ENCODE peak calls at places on chromosomes 7 and 10, in ten cellular contexts. One of them, this sample, is unnamed. For H3K4me1, the result is how much of the 10 kb centered on the place peaks cover.

GRCh38 chr10:3781458-3782098 is 3.4 kb downstream of the KLF6 start:
- DNase-seq in body of pancreas: peak
- DNase-seq in kidney: peak
- DNase-seq in sigmoid colon: peak
- DNase-seq in uterus: no peak
- DNase-seq in HepG2: no peak
- DNase-seq in MM.1S: no peak
- DNase-seq in transverse colon: peak
- DNase-seq in lower lobe of right lung: peak
- DNase-seq in left ventricle myocardium inferior: peak
- DNase-seq in this sample: no peak

GRCh38 chr10:69879628-69880257 is 78.0 kb downstream of the COL13A1 start:
- DNase-seq in uterus: no peak
- DNase-seq in lower lobe of right lung: no peak
- DNase-seq in HepG2: peak
- DNase-seq in sigmoid colon: no peak
- DNase-seq in left ventricle myocardium inferior: no peak
- DNase-seq in body of pancreas: no peak
- DNase-seq in MM.1S: no peak
- DNase-seq in transverse colon: no peak
- DNase-seq in kidney: peak
- DNase-seq in this sample: no peak

GRCh38 chr10:75284097-75284485 is 48.3 kb upstream of the COMTD1 start:
- DNase-seq in HepG2: no peak
- DNase-seq in MM.1S: no peak
- DNase-seq in lower lobe of right lung: no peak
- DNase-seq in sigmoid colon: no peak
- DNase-seq in left ventricle myocardium inferior: no peak
- DNase-seq in kidney: no peak
- DNase-seq in transverse colon: no peak
- DNase-seq in uterus: peak
- DNase-seq in body of pancreas: no peak
- DNase-seq in this sample: peak

GRCh38 chr10:110360857-110361474 is 56.2 kb upstream of the SMNDC1 start:
- DNase-seq in kidney: no peak
- DNase-seq in sigmoid colon: no peak
- DNase-seq in transverse colon: no peak
- DNase-seq in MM.1S: no peak
- DNase-seq in left ventricle myocardium inferior: no peak
- DNase-seq in lower lobe of right lung: no peak
- DNase-seq in uterus: no peak
- DNase-seq in body of pancreas: no peak
- DNase-seq in HepG2: no peak
- DNase-seq in this sample: no peak

GRCh38 chr10:69626826-69627225 is 3.2 kb upstream of the FAM241B start:
- DNase-seq in MM.1S: no peak
- DNase-seq in sigmoid colon: no peak
- DNase-seq in kidney: no peak
- DNase-seq in body of pancreas: no peak
- DNase-seq in transverse colon: no peak
- DNase-seq in left ventricle myocardium inferior: no peak
- DNase-seq in HepG2: no peak
- DNase-seq in uterus: no peak
- DNase-seq in lower lobe of right lung: no peak
- DNase-seq in this sample: no peak

GRCh38 chr7:26060713-26061339 is 91.2 kb upstream of the NFE2L3 start:
- DNase-seq in lower lobe of right lung: no peak
- DNase-seq in sigmoid colon: no peak
- DNase-seq in left ventricle myocardium inferior: no peak
- DNase-seq in uterus: no peak
- DNase-seq in transverse colon: no peak
- DNase-seq in kidney: no peak
- DNase-seq in MM.1S: no peak
- DNase-seq in HepG2: no peak
- DNase-seq in body of pancreas: no peak
- DNase-seq in this sample: no peak

GRCh38 chr10:6226216-6226615 is 23.5 kb downstream of the PFKFB3 start:
- DNase-seq in lower lobe of right lung: peak
- DNase-seq in uterus: no peak
- DNase-seq in transverse colon: no peak
- DNase-seq in sigmoid colon: no peak
- DNase-seq in left ventricle myocardium inferior: no peak
- DNase-seq in MM.1S: no peak
- DNase-seq in body of pancreas: no peak
- DNase-seq in HepG2: no peak
- DNase-seq in kidney: peak
- DNase-seq in this sample: no peak

GRCh38 chr7:34723338-34723737 is 65.3 kb downstream of the NPSR1 start:
- DNase-seq in MM.1S: no peak
- DNase-seq in sigmoid colon: no peak
- DNase-seq in kidney: no peak
- DNase-seq in body of pancreas: no peak
- DNase-seq in uterus: no peak
- DNase-seq in lower lobe of right lung: no peak
- DNase-seq in left ventricle myocardium inferior: no peak
- DNase-seq in HepG2: no peak
- DNase-seq in transverse colon: no peak
- DNase-seq in this sample: no peak

GRCh38 chr7:44750921-44751571 is 2.4 kb downstream of the ZMIZ2 start:
- DNase-seq in sigmoid colon: no peak
- DNase-seq in transverse colon: peak
- DNase-seq in lower lobe of right lung: no peak
- DNase-seq in HepG2: no peak
- DNase-seq in body of pancreas: no peak
- DNase-seq in kidney: peak
- DNase-seq in left ventricle myocardium inferior: peak
- DNase-seq in MM.1S: peak
- DNase-seq in uterus: no peak
- DNase-seq in this sample: no peak

GRCh38 chr10:44466236-44466635 is 81.3 kb upstream of the CXCL12 start:
- DNase-seq in HepG2: no peak
- DNase-seq in uterus: no peak
- DNase-seq in kidney: no peak
- DNase-seq in left ventricle myocardium inferior: no peak
- DNase-seq in transverse colon: no peak
- DNase-seq in MM.1S: no peak
- DNase-seq in body of pancreas: no peak
- DNase-seq in sigmoid colon: no peak
- DNase-seq in lower lobe of right lung: no peak
- DNase-seq in this sample: no peak

GRCh38 chr10:112721080-112721698 is 228.9 kb upstream of the TCF7L2 start:
- DNase-seq in lower lobe of right lung: no peak
- DNase-seq in uterus: no peak
- DNase-seq in transverse colon: no peak
- DNase-seq in MM.1S: peak
- DNase-seq in HepG2: peak
- DNase-seq in sigmoid colon: no peak
- DNase-seq in body of pancreas: peak
- DNase-seq in kidney: no peak
- DNase-seq in left ventricle myocardium inferior: no peak
- DNase-seq in this sample: no peak

GRCh38 chr10:110700947-110701617 is 56.9 kb downstream of the RBM20 start:
- DNase-seq in transverse colon: no peak
- DNase-seq in body of pancreas: no peak
- DNase-seq in lower lobe of right lung: no peak
- DNase-seq in left ventricle myocardium inferior: no peak
- DNase-seq in sigmoid colon: no peak
- DNase-seq in MM.1S: no peak
- DNase-seq in HepG2: no peak
- DNase-seq in uterus: no peak
- DNase-seq in kidney: no peak
- DNase-seq in this sample: no peak

GRCh38 chr10:43250625-43250924 is 16.3 kb downstream of the RASGEF1A start:
- DNase-seq in HepG2: no peak
- DNase-seq in sigmoid colon: no peak
- DNase-seq in kidney: no peak
- DNase-seq in uterus: no peak
- DNase-seq in transverse colon: no peak
- DNase-seq in MM.1S: no peak
- DNase-seq in lower lobe of right lung: no peak
- DNase-seq in body of pancreas: peak
- DNase-seq in left ventricle myocardium inferior: no peak
- DNase-seq in this sample: no peak

GRCh38 chr10:102633282-102633681 is 11.0 kb upstream of the TRIM8 start:
- DNase-seq in body of pancreas: no peak
- DNase-seq in sigmoid colon: no peak
- DNase-seq in MM.1S: no peak
- DNase-seq in left ventricle myocardium inferior: peak
- DNase-seq in transverse colon: no peak
- DNase-seq in lower lobe of right lung: peak
- DNase-seq in HepG2: no peak
- DNase-seq in kidney: peak
- DNase-seq in uterus: no peak
- DNase-seq in this sample: no peak

GRCh38 chr7:100033526-100033925 is 16.0 kb upstream of the ZSCAN21 start:
- DNase-seq in body of pancreas: no peak
- DNase-seq in HepG2: no peak
- DNase-seq in uterus: no peak
- DNase-seq in MM.1S: no peak
- DNase-seq in transverse colon: no peak
- DNase-seq in left ventricle myocardium inferior: no peak
- DNase-seq in kidney: no peak
- DNase-seq in sigmoid colon: no peak
- DNase-seq in lower lobe of right lung: no peak
- DNase-seq in this sample: no peak
- H3K27ac ChIP-seq in body of pancreas: no peak
- H3K27ac ChIP-seq in HepG2: no peak
- H3K27ac ChIP-seq in uterus: no peak
- H3K27ac ChIP-seq in MM.1S: no peak
- H3K27ac ChIP-seq in transverse colon: no peak
- H3K27ac ChIP-seq in left ventricle myocardium inferior: no peak
- H3K27ac ChIP-seq in kidney: no peak
- H3K27ac ChIP-seq in sigmoid colon: no peak
- H3K27ac ChIP-seq in lower lobe of right lung: no peak
- H3K27ac ChIP-seq in this sample: no peak

GRCh38 chr10:80968903-80969302 is 431.2 kb downstream of the SH2D4B start:
- DNase-seq in MM.1S: no peak
- DNase-seq in HepG2: no peak
- DNase-seq in sigmoid colon: no peak
- DNase-seq in uterus: no peak
- DNase-seq in lower lobe of right lung: no peak
- DNase-seq in kidney: no peak
- DNase-seq in body of pancreas: no peak
- DNase-seq in transverse colon: no peak
- DNase-seq in left ventricle myocardium inferior: no peak
- DNase-seq in this sample: no peak
- TF ChIP-seq CTCF in MM.1S: no peak
- TF ChIP-seq CTCF in HepG2: no peak
- TF ChIP-seq CTCF in sigmoid colon: no peak
- TF ChIP-seq CTCF in uterus: no peak
- TF ChIP-seq CTCF in lower lobe of right lung: no peak
- TF ChIP-seq CTCF in kidney: no peak
- TF ChIP-seq CTCF in body of pancreas: no peak
- TF ChIP-seq CTCF in transverse colon: no peak
- TF ChIP-seq CTCF in left ventricle myocardium inferior: no peak
- TF ChIP-seq CTCF in this sample: no peak

GRCh38 chr7:2638224-2638991 is 6.6 kb downstream of the TTYH3 start:
- DNase-seq in kidney: peak
- DNase-seq in HepG2: peak
- DNase-seq in uterus: peak
- DNase-seq in sigmoid colon: peak
- DNase-seq in MM.1S: no peak
- DNase-seq in body of pancreas: peak
- DNase-seq in lower lobe of right lung: no peak
- DNase-seq in left ventricle myocardium inferior: peak
- DNase-seq in transverse colon: no peak
- DNase-seq in this sample: no peak

GRCh38 chr7:2639994-2640830 is 8.4 kb downstream of the TTYH3 start:
- DNase-seq in body of pancreas: peak
- DNase-seq in left ventricle myocardium inferior: no peak
- DNase-seq in HepG2: no peak
- DNase-seq in lower lobe of right lung: no peak
- DNase-seq in uterus: peak
- DNase-seq in kidney: peak
- DNase-seq in MM.1S: no peak
- DNase-seq in transverse colon: no peak
- DNase-seq in sigmoid colon: peak
- DNase-seq in this sample: no peak

GRCh38 chr7:2641406-2642393 is 9.9 kb downstream of the TTYH3 start:
- DNase-seq in lower lobe of right lung: peak
- DNase-seq in MM.1S: no peak
- DNase-seq in transverse colon: peak
- DNase-seq in left ventricle myocardium inferior: peak
- DNase-seq in HepG2: peak
- DNase-seq in sigmoid colon: peak
- DNase-seq in body of pancreas: peak
- DNase-seq in kidney: peak
- DNase-seq in uterus: peak
- DNase-seq in this sample: peak

GRCh38 chr7:2639151-2639993 is 7.6 kb downstream of the TTYH3 start:
- DNase-seq in left ventricle myocardium inferior: no peak
- DNase-seq in HepG2: no peak
- DNase-seq in MM.1S: no peak
- DNase-seq in sigmoid colon: peak
- DNase-seq in body of pancreas: no peak
- DNase-seq in kidney: peak
- DNase-seq in lower lobe of right lung: no peak
- DNase-seq in transverse colon: no peak
- DNase-seq in uterus: no peak
- DNase-seq in this sample: no peak

DNA sequence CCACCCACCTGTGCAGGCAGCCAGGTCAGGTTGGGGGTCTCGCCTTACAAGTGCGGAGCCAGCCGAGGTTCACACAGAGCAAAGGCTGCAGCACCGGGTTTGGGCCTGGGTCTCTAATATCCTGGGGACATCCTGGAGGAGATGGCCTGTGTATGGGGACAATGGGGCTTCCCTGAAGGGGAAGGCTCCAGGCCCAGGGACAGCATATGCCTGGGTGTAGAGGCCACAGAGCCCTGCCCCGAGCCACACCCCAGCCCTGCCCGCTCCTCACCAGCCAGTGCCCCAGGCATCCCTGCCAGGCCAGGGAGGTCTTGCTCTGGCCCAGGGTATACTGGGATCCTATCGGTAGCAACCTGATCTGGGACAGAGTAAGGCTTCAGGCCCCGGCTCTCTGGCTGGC is 9.1 kb downstream of the TTYH3 start:
- DNase-seq in kidney: peak
- DNase-seq in HepG2: no peak
- DNase-seq in left ventricle myocardium inferior: no peak
- DNase-seq in body of pancreas: no peak
- DNase-seq in uterus: no peak
- DNase-seq in transverse colon: no peak
- DNase-seq in sigmoid colon: peak
- DNase-seq in lower lobe of right lung: no peak
- DNase-seq in MM.1S: no peak
- DNase-seq in this sample: no peak
- H3K4me1 ChIP-seq in kidney: under half
- H3K4me1 ChIP-seq in HepG2: half or more
- H3K4me1 ChIP-seq in left ventricle myocardium inferior: half or more
- H3K4me1 ChIP-seq in body of pancreas: half or more
- H3K4me1 ChIP-seq in uterus: under half
- H3K4me1 ChIP-seq in transverse colon: under half
- H3K4me1 ChIP-seq in sigmoid colon: half or more
- H3K4me1 ChIP-seq in lower lobe of right lung: half or more
- H3K4me1 ChIP-seq in MM.1S: under half
- H3K4me1 ChIP-seq in this sample: half or more

DNA sequence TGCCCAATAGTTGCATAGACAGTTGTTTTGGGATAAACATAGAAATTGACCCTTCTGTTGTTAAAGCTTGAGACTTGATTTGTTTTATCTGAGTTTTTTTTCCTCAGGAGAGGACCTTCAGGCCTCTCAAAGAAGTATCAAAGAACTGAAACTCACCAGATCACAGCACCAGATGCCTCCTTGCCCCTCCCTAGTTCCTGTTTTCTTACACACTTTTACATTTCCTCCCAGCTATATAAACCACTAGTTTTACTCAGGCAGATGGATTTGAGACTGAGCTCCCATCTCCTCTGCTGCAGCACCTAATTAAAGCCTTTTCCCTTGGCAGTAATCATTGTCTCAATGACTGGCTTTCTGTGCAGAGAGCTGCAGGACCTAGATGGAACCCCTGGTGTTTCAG is 150.6 kb upstream of the NRG3 start:
- DNase-seq in kidney: no peak
- DNase-seq in transverse colon: no peak
- DNase-seq in MM.1S: peak
- DNase-seq in uterus: no peak
- DNase-seq in left ventricle myocardium inferior: no peak
- DNase-seq in lower lobe of right lung: no peak
- DNase-seq in sigmoid colon: no peak
- DNase-seq in HepG2: no peak
- DNase-seq in body of pancreas: no peak
- DNase-seq in this sample: no peak
- H3K27ac ChIP-seq in kidney: no peak
- H3K27ac ChIP-seq in transverse colon: no peak
- H3K27ac ChIP-seq in MM.1S: peak
- H3K27ac ChIP-seq in uterus: no peak
- H3K27ac ChIP-seq in left ventricle myocardium inferior: no peak
- H3K27ac ChIP-seq in lower lobe of right lung: no peak
- H3K27ac ChIP-seq in sigmoid colon: no peak
- H3K27ac ChIP-seq in HepG2: no peak
- H3K27ac ChIP-seq in body of pancreas: no peak
- H3K27ac ChIP-seq in this sample: no peak

This sample was measured in esophagus muscularis mucosa.